ENCODE peak calls at places on chromosomes 7 and 10, in eight cellular contexts. One of them, this sample, is unnamed.

GRCh38 chr7:100215895-100216294 is 3.9 kb upstream of the PVRIG start:
- DNase-seq in activated CD4-positive, CD25-positive, alpha-beta regulatory T cell: no peak
- DNase-seq in epithelial cell of esophagus: no peak
- DNase-seq in hippocampal formation: no peak
- DNase-seq in activated CD4-positive, alpha-beta T cell treated with anti-CD3 and anti-CD28 coated beads, Interleukin-2, amount 50 U/mL, for 24 hours: no peak
- DNase-seq in HL-60: no peak
- DNase-seq in GM20000: no peak
- DNase-seq in DMS79 treated with DMSO at 0.1 percent for 48 hours: no peak
- DNase-seq in this sample: peak

GRCh38 chr7:129222064-129222463 is 2.8 kb upstream of the AHCYL2 start:
- DNase-seq in activated CD4-positive, CD25-positive, alpha-beta regulatory T cell: no peak
- DNase-seq in epithelial cell of esophagus: no peak
- DNase-seq in hippocampal formation: no peak
- DNase-seq in activated CD4-positive, alpha-beta T cell treated with anti-CD3 and anti-CD28 coated beads, Interleukin-2, amount 50 U/mL, for 24 hours: no peak
- DNase-seq in HL-60: no peak
- DNase-seq in GM20000: no peak
- DNase-seq in DMS79 treated with DMSO at 0.1 percent for 48 hours: no peak
- DNase-seq in this sample: no peak

GRCh38 chr7:148334959-148335577 is 255.5 kb upstream of the C7orf33 start:
- DNase-seq in activated CD4-positive, CD25-positive, alpha-beta regulatory T cell: no peak
- DNase-seq in epithelial cell of esophagus: peak
- DNase-seq in hippocampal formation: no peak
- DNase-seq in activated CD4-positive, alpha-beta T cell treated with anti-CD3 and anti-CD28 coated beads, Interleukin-2, amount 50 U/mL, for 24 hours: no peak
- DNase-seq in HL-60: no peak
- DNase-seq in GM20000: no peak
- DNase-seq in DMS79 treated with DMSO at 0.1 percent for 48 hours: peak
- DNase-seq in this sample: peak

GRCh38 chr7:70355591-70356323 is 757.5 kb downstream of the AUTS2 start:
- DNase-seq in activated CD4-positive, CD25-positive, alpha-beta regulatory T cell: no peak
- DNase-seq in epithelial cell of esophagus: no peak
- DNase-seq in hippocampal formation: no peak
- DNase-seq in activated CD4-positive, alpha-beta T cell treated with anti-CD3 and anti-CD28 coated beads, Interleukin-2, amount 50 U/mL, for 24 hours: no peak
- DNase-seq in HL-60: no peak
- DNase-seq in GM20000: no peak
- DNase-seq in DMS79 treated with DMSO at 0.1 percent for 48 hours: peak
- DNase-seq in this sample: no peak

GRCh38 chr7:65342723-65343629 is 30.7 kb upstream of the ZNF92 start:
- DNase-seq in activated CD4-positive, CD25-positive, alpha-beta regulatory T cell: no peak
- DNase-seq in epithelial cell of esophagus: no peak
- DNase-seq in hippocampal formation: no peak
- DNase-seq in activated CD4-positive, alpha-beta T cell treated with anti-CD3 and anti-CD28 coated beads, Interleukin-2, amount 50 U/mL, for 24 hours: no peak
- DNase-seq in HL-60: no peak
- DNase-seq in GM20000: no peak
- DNase-seq in DMS79 treated with DMSO at 0.1 percent for 48 hours: no peak
- DNase-seq in this sample: no peak

GRCh38 chr10:130740788-130741785 is 570.4 kb downstream of the TCERG1L start:
- DNase-seq in activated CD4-positive, CD25-positive, alpha-beta regulatory T cell: no peak
- DNase-seq in epithelial cell of esophagus: no peak
- DNase-seq in hippocampal formation: no peak
- DNase-seq in activated CD4-positive, alpha-beta T cell treated with anti-CD3 and anti-CD28 coated beads, Interleukin-2, amount 50 U/mL, for 24 hours: no peak
- DNase-seq in HL-60: no peak
- DNase-seq in GM20000: no peak
- DNase-seq in DMS79 treated with DMSO at 0.1 percent for 48 hours: no peak
- DNase-seq in this sample: no peak

GRCh38 chr10:84179059-84179710 is 5.6 kb downstream of the GPR15LG start:
- DNase-seq in activated CD4-positive, CD25-positive, alpha-beta regulatory T cell: no peak
- DNase-seq in epithelial cell of esophagus: peak
- DNase-seq in hippocampal formation: peak
- DNase-seq in activated CD4-positive, alpha-beta T cell treated with anti-CD3 and anti-CD28 coated beads, Interleukin-2, amount 50 U/mL, for 24 hours: no peak
- DNase-seq in HL-60: no peak
- DNase-seq in GM20000: peak
- DNase-seq in DMS79 treated with DMSO at 0.1 percent for 48 hours: peak
- DNase-seq in this sample: no peak

GRCh38 chr7:70940597-70940996 is 191.3 kb upstream of the GALNT17 start:
- DNase-seq in activated CD4-positive, CD25-positive, alpha-beta regulatory T cell: no peak
- DNase-seq in epithelial cell of esophagus: no peak
- DNase-seq in hippocampal formation: no peak
- DNase-seq in activated CD4-positive, alpha-beta T cell treated with anti-CD3 and anti-CD28 coated beads, Interleukin-2, amount 50 U/mL, for 24 hours: no peak
- DNase-seq in HL-60: no peak
- DNase-seq in GM20000: no peak
- DNase-seq in DMS79 treated with DMSO at 0.1 percent for 48 hours: no peak
- DNase-seq in this sample: no peak

GRCh38 chr10:126227762-126228134 is 160.5 kb downstream of the ADAM12 start:
- DNase-seq in activated CD4-positive, CD25-positive, alpha-beta regulatory T cell: no peak
- DNase-seq in epithelial cell of esophagus: no peak
- DNase-seq in hippocampal formation: no peak
- DNase-seq in activated CD4-positive, alpha-beta T cell treated with anti-CD3 and anti-CD28 coated beads, Interleukin-2, amount 50 U/mL, for 24 hours: no peak
- DNase-seq in HL-60: no peak
- DNase-seq in GM20000: no peak
- DNase-seq in DMS79 treated with DMSO at 0.1 percent for 48 hours: no peak
- DNase-seq in this sample: no peak

GRCh38 chr7:20954711-20955641 is 168.3 kb upstream of the SP8 start:
- DNase-seq in activated CD4-positive, CD25-positive, alpha-beta regulatory T cell: no peak
- DNase-seq in epithelial cell of esophagus: no peak
- DNase-seq in hippocampal formation: no peak
- DNase-seq in activated CD4-positive, alpha-beta T cell treated with anti-CD3 and anti-CD28 coated beads, Interleukin-2, amount 50 U/mL, for 24 hours: no peak
- DNase-seq in HL-60: no peak
- DNase-seq in GM20000: no peak
- DNase-seq in DMS79 treated with DMSO at 0.1 percent for 48 hours: no peak
- DNase-seq in this sample: no peak

GRCh38 chr7:79778786-79779382 is 325.4 kb upstream of the MAGI2 start:
- DNase-seq in activated CD4-positive, CD25-positive, alpha-beta regulatory T cell: no peak
- DNase-seq in epithelial cell of esophagus: peak
- DNase-seq in hippocampal formation: peak
- DNase-seq in activated CD4-positive, alpha-beta T cell treated with anti-CD3 and anti-CD28 coated beads, Interleukin-2, amount 50 U/mL, for 24 hours: no peak
- DNase-seq in HL-60: peak
- DNase-seq in GM20000: no peak
- DNase-seq in DMS79 treated with DMSO at 0.1 percent for 48 hours: no peak
- DNase-seq in this sample: no peak

GRCh38 chr10:30798621-30799020 is 169.1 kb upstream of the LYZL2 start:
- DNase-seq in activated CD4-positive, CD25-positive, alpha-beta regulatory T cell: no peak
- DNase-seq in epithelial cell of esophagus: no peak
- DNase-seq in hippocampal formation: no peak
- DNase-seq in activated CD4-positive, alpha-beta T cell treated with anti-CD3 and anti-CD28 coated beads, Interleukin-2, amount 50 U/mL, for 24 hours: no peak
- DNase-seq in HL-60: no peak
- DNase-seq in GM20000: no peak
- DNase-seq in DMS79 treated with DMSO at 0.1 percent for 48 hours: no peak
- DNase-seq in this sample: no peak

GRCh38 chr10:102678842-102679289 is 34.6 kb downstream of the TRIM8 start:
- DNase-seq in activated CD4-positive, CD25-positive, alpha-beta regulatory T cell: no peak
- DNase-seq in epithelial cell of esophagus: peak
- DNase-seq in hippocampal formation: peak
- DNase-seq in activated CD4-positive, alpha-beta T cell treated with anti-CD3 and anti-CD28 coated beads, Interleukin-2, amount 50 U/mL, for 24 hours: no peak
- DNase-seq in HL-60: peak
- DNase-seq in GM20000: peak
- DNase-seq in DMS79 treated with DMSO at 0.1 percent for 48 hours: no peak
- DNase-seq in this sample: peak

GRCh38 chr7:74269757-74270277 is 15.6 kb upstream of the RFC2 start:
- DNase-seq in activated CD4-positive, CD25-positive, alpha-beta regulatory T cell: peak
- DNase-seq in epithelial cell of esophagus: peak
- DNase-seq in hippocampal formation: peak
- DNase-seq in activated CD4-positive, alpha-beta T cell treated with anti-CD3 and anti-CD28 coated beads, Interleukin-2, amount 50 U/mL, for 24 hours: peak
- DNase-seq in HL-60: peak
- DNase-seq in GM20000: peak
- DNase-seq in DMS79 treated with DMSO at 0.1 percent for 48 hours: peak
- DNase-seq in this sample: peak

GRCh38 chr10:87635498-87636312 is 24.0 kb upstream of the PAPSS2 start:
- DNase-seq in activated CD4-positive, CD25-positive, alpha-beta regulatory T cell: no peak
- DNase-seq in epithelial cell of esophagus: peak
- DNase-seq in hippocampal formation: no peak
- DNase-seq in activated CD4-positive, alpha-beta T cell treated with anti-CD3 and anti-CD28 coated beads, Interleukin-2, amount 50 U/mL, for 24 hours: peak
- DNase-seq in HL-60: peak
- DNase-seq in GM20000: peak
- DNase-seq in DMS79 treated with DMSO at 0.1 percent for 48 hours: no peak
- DNase-seq in this sample: no peak

GRCh38 chr7:1853619-1854520 is 183.8 kb downstream of the ELFN1 start:
- DNase-seq in activated CD4-positive, CD25-positive, alpha-beta regulatory T cell: no peak
- DNase-seq in epithelial cell of esophagus: no peak
- DNase-seq in hippocampal formation: no peak
- DNase-seq in activated CD4-positive, alpha-beta T cell treated with anti-CD3 and anti-CD28 coated beads, Interleukin-2, amount 50 U/mL, for 24 hours: no peak
- DNase-seq in HL-60: no peak
- DNase-seq in GM20000: no peak
- DNase-seq in DMS79 treated with DMSO at 0.1 percent for 48 hours: no peak
- DNase-seq in this sample: no peak

GRCh38 chr7:28267012-28267411 is 86.4 kb upstream of the JAZF1 start:
- DNase-seq in activated CD4-positive, CD25-positive, alpha-beta regulatory T cell: no peak
- DNase-seq in epithelial cell of esophagus: no peak
- DNase-seq in hippocampal formation: no peak
- DNase-seq in activated CD4-positive, alpha-beta T cell treated with anti-CD3 and anti-CD28 coated beads, Interleukin-2, amount 50 U/mL, for 24 hours: no peak
- DNase-seq in HL-60: no peak
- DNase-seq in GM20000: no peak
- DNase-seq in DMS79 treated with DMSO at 0.1 percent for 48 hours: no peak
- DNase-seq in this sample: no peak

GRCh38 chr7:137213744-137214143 is 129.8 kb downstream of the PTN start:
- DNase-seq in activated CD4-positive, CD25-positive, alpha-beta regulatory T cell: no peak
- DNase-seq in epithelial cell of esophagus: no peak
- DNase-seq in hippocampal formation: no peak
- DNase-seq in activated CD4-positive, alpha-beta T cell treated with anti-CD3 and anti-CD28 coated beads, Interleukin-2, amount 50 U/mL, for 24 hours: no peak
- DNase-seq in HL-60: no peak
- DNase-seq in GM20000: no peak
- DNase-seq in DMS79 treated with DMSO at 0.1 percent for 48 hours: no peak
- DNase-seq in this sample: no peak

GRCh38 chr10:14621037-14621436 is 153.7 kb downstream of the FAM107B start:
- DNase-seq in activated CD4-positive, CD25-positive, alpha-beta regulatory T cell: no peak
- DNase-seq in epithelial cell of esophagus: no peak
- DNase-seq in hippocampal formation: no peak
- DNase-seq in activated CD4-positive, alpha-beta T cell treated with anti-CD3 and anti-CD28 coated beads, Interleukin-2, amount 50 U/mL, for 24 hours: no peak
- DNase-seq in HL-60: no peak
- DNase-seq in GM20000: no peak
- DNase-seq in DMS79 treated with DMSO at 0.1 percent for 48 hours: no peak
- DNase-seq in this sample: no peak